ENCODE peak calls at places on chromosome 10, in nine cellular contexts. T, G, D, H, N, I, Y, O and L are unnamed samples.
A peak's percentile ranks its signal among the peaks of the same experiment; 100 is the strongest.

GRCh38 chr10:93458821-93459257 is 23.3 kb downstream of the MYOF start:
- DNase-seq in G (no peak), N (peak; percentile 90), Y (peak; percentile 91), H (no peak), I (peak; percentile 100), O (peak; percentile 96), T (peak; percentile 72), D (peak; percentile 84), L (no peak)

GRCh38 chr10:103856497-103857175 is 1.3 kb upstream of the SH3PXD2A start:
- DNase-seq in N (no peak), D (no peak), Y (no peak), T (no peak), O (no peak), H (no peak), G (no peak), I (no peak), L (no peak)

GRCh38 chr10:13526952-13527863 is 1.6 kb downstream of the BEND7 start:
- DNase-seq in O (peak; percentile 34), G (no peak), I (peak; percentile 86), N (peak; percentile 65), Y (peak; percentile 8), D (peak; percentile 31), T (peak; percentile 33), H (no peak), L (no peak)

GRCh38 chr10:35025916-35026315 is 64.2 kb downstream of the CUL2 start:
- DNase-seq in Y (no peak), D (peak; percentile 9), N (peak; percentile 41), T (no peak), G (no peak), I (peak; percentile 89), H (no peak), O (peak; percentile 99), L (no peak)

GRCh38 chr10:80356563-80356999 is at the start of the genes DYDC1 and DYDC2:
- DNase-seq in D (no peak), T (peak; percentile 84), G (peak; percentile 77), N (peak; percentile 51), I (peak; percentile 30), Y (no peak), H (no peak), O (no peak), L (no peak)

GRCh38 chr10:61847087-61847486 is 54.4 kb upstream of the ARID5B start:
- DNase-seq in T (no peak), I (no peak), O (no peak), G (no peak), Y (no peak), H (no peak), N (no peak), D (no peak), L (no peak)

GRCh38 chr10:131043039-131043691 is 268.4 kb downstream of the TCERG1L start:
- DNase-seq in I (no peak), H (peak; percentile 4), T (no peak), G (no peak), D (no peak), O (no peak), N (no peak), Y (no peak), L (no peak)

GRCh38 chr10:61900829-61901783 is at the start of gene ARID5B:
- DNase-seq in Y (peak; percentile 54), T (peak; percentile 62), I (peak; percentile 83), O (peak; percentile 94), D (peak; percentile 70), G (no peak), N (peak; percentile 57), H (peak; percentile 82), L (peak; percentile 63)

GRCh38 chr10:61835069-61835908 is 66.2 kb upstream of the ARID5B start:
- DNase-seq in H (peak; percentile 41), D (no peak), G (no peak), I (peak; percentile 83), T (peak; percentile 30), O (peak; percentile 96), Y (peak; percentile 30), N (peak; percentile 30), L (peak; percentile 56)